ENCODE peak calls at places on chromosome 19, in four cellular contexts. M, P, F and T are unnamed samples.

GRCh38 chr19:13597625-13598024 is 91.3 kb upstream of the CACNA1A start:
- DNase-seq in F (peak), P (peak), M (peak), T (peak)

GRCh38 chr19:38265213-38265861 is 964 bp downstream of the SPINT2 start:
- DNase-seq in F (peak), M (no peak), P (no peak), T (no peak)

GRCh38 chr19:16654621-16655020 is 5.3 kb downstream of the SMIM7 start:
- DNase-seq in F (no peak), M (no peak), P (no peak), T (no peak)

GRCh38 chr19:50972795-50973376 is 3.5 kb upstream of the KLK6 start:
- DNase-seq in M (no peak), P (no peak), F (no peak), T (no peak)

GRCh38 chr19:45657520-45658163 is 10.4 kb upstream of the GIPR start:
- DNase-seq in M (no peak), F (no peak), P (peak), T (no peak)

GRCh38 chr19:20840371-20840770 is 64.3 kb downstream of the ZNF66 start:
- DNase-seq in P (no peak), F (no peak), M (no peak), T (no peak)

GRCh38 chr19:55670280-55671053 is 4.6 kb upstream of the EPN1 start:
- DNase-seq in M (no peak), P (peak), F (no peak), T (no peak)

GRCh38 chr19:30374791-30375650 is 2.8 kb downstream of the ZNF536 start:
- DNase-seq in F (no peak), P (peak), M (no peak), T (no peak)

GRCh38 chr19:31838163-31838798 is 489.0 kb upstream of the TSHZ3 start:
- DNase-seq in F (no peak), P (no peak), M (no peak), T (no peak)

GRCh38 chr19:54464624-54465266 is 1.2 kb upstream of the LENG9 start:
- DNase-seq in F (peak), M (peak), P (peak), T (no peak)

GRCh38 chr19:52592301-52592700 is 22.2 kb downstream of the ZNF701 start:
- DNase-seq in P (no peak), F (no peak), M (no peak), T (no peak)

GRCh38 chr19:36876993-36877938 is 26.6 kb downstream of the ZNF345 start:
- DNase-seq in F (no peak), P (no peak), M (no peak), T (no peak)

GRCh38 chr19:1000095-1000494 is at the start of gene GRIN3B:
- DNase-seq in P (peak), M (no peak), F (peak), T (no peak)

GRCh38 chr19:57667220-57667619 is 1.5 kb upstream of the ZSCAN4 start:
- DNase-seq in M (no peak), F (no peak), P (no peak), T (no peak)

GRCh38 chr19:45676851-45677263 is 8.8 kb downstream of the GIPR start:
- DNase-seq in F (peak), P (no peak), M (no peak), T (no peak)

GRCh38 chr19:35168261-35168660 is 13.7 kb downstream of the FXYD5 start:
- DNase-seq in F (no peak), M (no peak), P (no peak), T (no peak)

GRCh38 chr19:48963371-48964204 is 1.5 kb upstream of the FTL start:
- DNase-seq in M (no peak), F (no peak), P (peak), T (no peak)

GRCh38 chr19:42252365-42253244 is 2.3 kb downstream of the ERF start:
- DNase-seq in P (no peak), M (no peak), F (no peak), T (no peak)

GRCh38 chr19:35909684-35910035 is 1.6 kb upstream of the TYROBP start:
- DNase-seq in P (no peak), M (no peak), F (no peak), T (no peak)

GRCh38 chr19:18020212-18021067 is 12.5 kb downstream of the ARRDC2 start:
- DNase-seq in F (no peak), M (peak), P (no peak), T (no peak)

GRCh38 chr19:19865750-19866598 is at the start of gene ZNF253:
- DNase-seq in F (peak), M (peak), P (peak), T (peak)

GRCh38 chr19:4365341-4365740 is 22.0 kb downstream of the MPND start:
- DNase-seq in P (no peak), M (no peak), F (no peak), T (no peak)

GRCh38 chr19:19563348-19563848 is 25.3 kb downstream of the CILP2 start:
- DNase-seq in F (no peak), P (no peak), M (no peak), T (no peak)

GRCh38 chr19:8655340-8655709 is 24.9 kb downstream of the NFILZ start:
- DNase-seq in M (no peak), F (peak), P (no peak), T (no peak)

GRCh38 chr19:32817252-32817912 is 52.2 kb downstream of the SLC7A9 start:
- DNase-seq in P (no peak), M (no peak), F (no peak), T (no peak)

GRCh38 chr19:35805518-35806102 is 7.0 kb downstream of the PRODH2 start:
- DNase-seq in M (no peak), P (no peak), F (no peak), T (no peak)

GRCh38 chr19:33450689-33451088 is 70.9 kb downstream of the PEPD start:
- DNase-seq in P (no peak), F (no peak), M (no peak), T (no peak)

GRCh38 chr19:11752244-11752736 is 13.5 kb upstream of the ZNF823 start:
- DNase-seq in F (no peak), M (no peak), P (no peak), T (no peak)

GRCh38 chr19:41324921-41325639 is 15.1 kb downstream of the CCDC97 start:
- DNase-seq in P (peak), F (no peak), M (peak), T (no peak)

GRCh38 chr19:1907563-1908363 is 2.6 kb downstream of the ADAT3 start:
- DNase-seq in F (no peak), M (no peak), P (no peak), T (no peak)